ENCODE peak calls at places on chromosome 3, in four cellular contexts. M, N, T and X are unnamed samples.

GRCh38 chr3:86723433-86723832 is 267.5 kb downstream of the VGLL3 start:
- DNase-seq in N (no peak), M (no peak), T (no peak), X (no peak)

GRCh38 chr3:100891033-100891432 is 102.2 kb downstream of the ABI3BP start:
- DNase-seq in N (no peak), M (no peak), T (no peak), X (no peak)

GRCh38 chr3:33218446-33219174 is at the start of gene SUSD5:
- DNase-seq in M (peak; percentile 74), T (no peak), N (no peak), X (peak; percentile 71)

GRCh38 chr3:128383316-128384235 is 83.1 kb downstream of the DNAJB8 start:
- DNase-seq in M (peak; percentile 64), T (peak; percentile 83), N (peak; percentile 37), X (no peak)

GRCh38 chr3:148042663-148043445 is 633.7 kb downstream of the ZIC1 start:
- DNase-seq in T (no peak), N (no peak), M (no peak), X (no peak)

GRCh38 chr3:127652246-127652995 is 20.3 kb upstream of the ABTB1 start:
- DNase-seq in T (peak; percentile 56), M (peak; percentile 82), N (peak; percentile 37), X (peak; percentile 70)

GRCh38 chr3:14157951-14158350 is 20.4 kb downstream of the XPC start:
- DNase-seq in T (no peak), N (no peak), M (no peak), X (no peak)

GRCh38 chr3:50303038-50303815 is at the start of gene HYAL1:
- DNase-seq in N (peak; percentile 91), T (peak; percentile 81), M (no peak), X (peak; percentile 91)

GRCh38 chr3:126555795-126556636 is 2.7 kb downstream of the C3orf22 start:
- DNase-seq in N (no peak), M (no peak), T (no peak), X (no peak)

GRCh38 chr3:45547764-45548683 is 46.5 kb upstream of the LIMD1 start:
- DNase-seq in N (no peak), M (no peak), T (no peak), X (no peak)

GRCh38 chr3:184050217-184050847 is 2.5 kb upstream of the HTR3C start:
- DNase-seq in T (no peak), N (no peak), M (no peak), X (no peak)

GRCh38 chr3:42505849-42506410 is 3.5 kb downstream of the VIPR1 start:
- DNase-seq in T (no peak), M (no peak), N (no peak), X (peak; percentile 5)

GRCh38 chr3:158107508-158108095 is 1.4 kb upstream of the SHOX2 start:
- DNase-seq in N (no peak), M (no peak), T (no peak), X (no peak)

GRCh38 chr3:37910666-37911400 is 49.2 kb downstream of the CTDSPL start:
- DNase-seq in T (no peak), M (no peak), N (no peak), X (no peak)
- TF ChIP-seq ELF4 in T (no peak), M (no peak), N (no peak), X (no peak)

DNA sequence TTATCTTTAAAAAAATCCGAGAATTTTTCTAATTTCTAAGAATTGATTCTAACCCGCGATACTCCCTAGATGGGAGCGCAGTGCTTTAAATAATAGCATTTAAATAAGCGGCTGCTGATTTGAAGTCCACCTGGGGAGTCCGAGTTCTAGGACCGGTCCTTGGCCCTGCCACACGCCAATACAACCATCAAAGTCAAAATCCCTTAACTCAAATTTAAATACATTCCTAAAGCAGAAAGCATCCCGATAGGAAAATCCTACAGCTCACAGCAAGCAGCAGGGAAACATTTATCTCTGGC is 508 bp upstream of the ECT2 start:
- DNase-seq in T (no peak), N (no peak), M (peak; percentile 6), X (no peak)
- TF ChIP-seq ELF4 in T (no peak), N (no peak), M (no peak), X (no peak)

GRCh38 chr3:134650431-134651346 is at the start of gene KY:
- DNase-seq in M (peak; percentile 46), N (no peak), T (no peak), X (peak; percentile 69)
- TF ChIP-seq ELF4 in M (no peak), N (no peak), T (no peak), X (no peak)

DNA sequence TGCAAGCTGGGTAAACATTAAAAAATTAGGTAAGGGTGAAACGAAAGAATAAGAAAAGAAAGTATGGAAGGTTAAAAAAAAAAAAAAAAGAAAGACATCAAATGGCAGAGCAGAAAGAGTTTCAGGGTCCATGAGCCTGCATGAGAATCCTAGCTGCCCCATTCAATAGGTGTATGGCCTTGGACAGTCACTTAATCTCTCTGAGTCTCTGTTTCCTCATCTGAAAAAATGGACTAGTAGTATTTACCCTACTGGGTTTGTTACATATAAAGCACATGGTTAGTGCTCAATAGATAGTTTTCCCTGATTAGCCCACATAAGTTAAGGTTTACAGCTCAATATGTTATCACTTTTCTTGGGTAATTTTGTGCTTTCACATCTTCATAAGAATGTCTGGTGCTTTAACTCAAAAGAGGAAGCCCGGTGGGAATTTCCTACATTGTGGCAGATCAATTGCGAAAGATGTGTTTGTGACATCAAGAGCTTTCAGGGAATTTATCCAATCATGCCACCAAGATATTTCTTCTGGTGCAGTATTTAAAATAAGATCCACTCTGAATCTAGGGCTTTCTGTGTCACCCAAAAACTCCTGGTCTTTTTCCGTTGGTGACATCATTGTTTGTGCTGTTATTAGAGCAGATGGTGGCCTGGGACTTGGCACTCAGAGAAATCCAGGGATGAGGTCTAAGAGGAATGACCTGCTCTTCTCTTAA is 57.2 kb upstream of the UBE2E1 start:
- DNase-seq in N (no peak), M (no peak), T (no peak), X (no peak)
- TF ChIP-seq ELF4 in N (no peak), M (no peak), T (no peak), X (no peak)

GRCh38 chr3:30655187-30655812 is 48.9 kb downstream of the TGFBR2 start:
- DNase-seq in M (no peak), T (no peak), N (no peak), X (no peak)
- TF ChIP-seq ELF4 in M (no peak), T (no peak), N (no peak), X (no peak)

GRCh38 chr3:144127700-144128099 is 156.1 kb downstream of the DIPK2A start:
- DNase-seq in T (no peak), M (no peak), N (no peak), X (no peak)

GRCh38 chr3:144127014-144127413 is 155.4 kb downstream of the DIPK2A start:
- DNase-seq in N (no peak), M (no peak), T (no peak), X (no peak)

GRCh38 chr3:144129536-144130214 is 158.1 kb downstream of the DIPK2A start:
- DNase-seq in N (no peak), T (no peak), M (no peak), X (no peak)

DNA sequence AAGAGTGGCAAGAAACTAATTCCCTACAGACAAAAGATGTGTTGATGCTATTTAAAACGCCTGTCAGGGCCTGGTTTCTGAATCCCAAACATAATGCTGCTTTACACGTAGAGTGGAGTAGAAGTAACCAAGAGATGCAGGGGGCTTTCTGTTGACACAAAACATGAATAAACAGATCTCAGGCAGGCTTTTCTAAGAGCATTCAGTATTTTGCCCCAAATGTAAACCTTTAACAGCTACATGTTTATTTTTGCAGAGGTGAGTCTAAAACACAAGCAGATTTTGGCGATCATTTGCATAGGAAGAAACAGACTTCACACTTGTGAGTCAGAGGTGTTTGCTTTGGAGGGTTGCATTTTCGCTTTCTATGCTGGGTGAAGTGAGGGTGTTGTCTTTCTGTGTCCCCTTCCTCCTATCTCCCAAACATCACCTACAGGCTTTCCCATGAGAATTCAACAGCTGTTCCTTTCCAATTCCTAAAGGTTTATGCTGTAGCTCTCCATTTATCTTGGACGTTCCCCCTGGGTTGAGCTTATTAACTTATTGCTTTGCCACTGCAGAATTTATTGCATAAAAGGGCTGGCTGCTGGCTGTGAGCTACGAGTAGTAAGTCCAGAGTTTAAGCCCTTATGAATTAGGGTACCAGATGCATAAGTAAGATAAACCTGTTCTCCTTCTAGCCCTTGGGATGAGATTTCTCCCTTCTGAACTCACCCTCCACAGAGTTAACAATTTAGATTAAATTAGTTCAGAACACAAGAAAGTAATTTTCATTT is 156.7 kb downstream of the DIPK2A start:
- DNase-seq in M (no peak), N (no peak), T (no peak), X (no peak)
- TF ChIP-seq ELF4 in M (no peak), N (no peak), T (no peak), X (no peak)

DNA sequence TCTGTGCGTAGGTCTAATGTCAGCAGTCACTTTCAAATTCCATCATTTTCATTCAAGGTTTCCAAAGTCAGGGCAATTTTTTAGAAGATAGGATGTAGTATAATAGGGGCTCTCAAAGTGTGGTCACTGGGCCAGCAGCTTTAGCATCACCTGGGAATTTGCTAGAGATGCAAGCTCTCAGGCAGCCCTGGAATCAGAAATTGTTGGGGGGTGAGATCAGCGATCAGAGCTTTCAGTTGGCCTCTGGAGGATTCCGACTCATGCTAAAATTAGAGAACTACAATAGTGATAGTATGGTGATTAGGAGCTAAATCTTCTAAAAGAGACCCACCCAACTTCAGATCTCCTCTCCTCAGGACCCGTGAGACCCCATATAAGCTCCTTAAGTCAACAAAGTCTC is 2.4 kb upstream of the FRMD4B start:
- DNase-seq in N (no peak), T (no peak), M (no peak), X (no peak)
- TF ChIP-seq ELF4 in N (no peak), T (no peak), M (no peak), X (no peak)

DNA sequence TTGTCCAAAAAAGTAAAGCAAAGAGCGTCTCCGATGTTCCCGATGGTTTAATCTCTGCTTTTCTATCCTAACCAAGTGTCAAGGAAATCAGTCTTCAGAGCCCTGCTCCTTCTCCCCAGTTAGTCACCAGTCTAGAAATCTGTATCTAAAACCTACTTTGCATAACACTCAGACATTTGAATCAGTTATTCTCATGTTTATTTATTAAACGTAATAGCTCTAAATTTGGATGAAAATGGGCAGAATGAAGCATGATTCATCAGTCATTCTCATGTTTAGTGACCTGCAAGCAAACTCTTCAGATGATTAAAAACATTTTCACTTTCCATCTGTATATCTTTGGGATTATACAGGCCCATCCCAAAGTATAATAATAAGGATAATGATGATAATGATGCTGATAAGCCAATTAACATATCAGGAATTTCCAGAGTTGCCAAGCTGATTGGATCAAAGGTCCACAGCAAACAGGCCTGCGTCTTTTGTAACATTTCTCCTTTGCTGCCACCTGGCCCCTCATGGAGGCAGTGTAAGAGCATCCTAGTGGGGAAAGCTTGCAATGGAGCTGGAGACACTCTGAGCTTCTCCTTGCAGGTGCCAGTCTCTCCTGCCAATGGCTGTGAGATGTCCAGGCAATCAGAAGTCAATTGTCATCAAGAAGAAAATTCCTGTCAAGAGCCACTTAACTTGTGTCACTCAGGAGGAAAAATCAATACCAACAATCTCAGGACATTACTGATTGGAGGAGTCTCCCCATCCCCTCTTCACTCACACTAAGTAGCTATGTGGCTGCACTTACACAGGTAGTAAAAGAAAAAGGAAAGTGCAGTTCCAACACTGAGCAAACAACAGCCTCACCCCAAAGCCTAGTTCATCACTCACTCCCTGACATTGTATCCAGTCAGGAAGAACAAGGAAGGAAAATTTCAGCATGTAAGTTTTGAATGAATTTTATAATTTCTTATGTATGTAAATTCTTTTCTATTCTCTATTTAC is 273.7 kb downstream of the IGSF11 start:
- DNase-seq in M (no peak), T (no peak), N (no peak), X (peak; percentile 30)
- TF ChIP-seq ELF4 in M (no peak), T (no peak), N (no peak), X (no peak)

GRCh38 chr3:8201011-8201410 is 300.6 kb upstream of the LMCD1 start:
- DNase-seq in N (no peak), M (no peak), T (no peak), X (no peak)
- TF ChIP-seq ELF4 in N (no peak), M (no peak), T (no peak), X (no peak)